ENCODE peak calls at places on chromosomes 16 and 17, in six cellular contexts. One of them, this sample, is unnamed.

GRCh38 chr16:51708861-51709260 is 557.8 kb upstream of the SALL1 start:
- DNase-seq in breast epithelium: no peak
- DNase-seq in sigmoid colon: no peak
- DNase-seq in GM12878: no peak
- DNase-seq in tibial nerve: no peak
- DNase-seq in esophagus squamous epithelium: no peak
- DNase-seq in this sample: no peak

GRCh38 chr17:62668091-62668804 is 40.8 kb downstream of the MRC2 start:
- DNase-seq in breast epithelium: no peak
- DNase-seq in sigmoid colon: no peak
- DNase-seq in GM12878: no peak
- DNase-seq in tibial nerve: no peak
- DNase-seq in esophagus squamous epithelium: no peak
- DNase-seq in this sample: no peak

GRCh38 chr17:5434984-5435383 is 4.0 kb downstream of the C1QBP start:
- DNase-seq in breast epithelium: no peak
- DNase-seq in sigmoid colon: no peak
- DNase-seq in GM12878: no peak
- DNase-seq in tibial nerve: no peak
- DNase-seq in esophagus squamous epithelium: no peak
- DNase-seq in this sample: no peak

GRCh38 chr17:28811594-28812135 is 30.9 kb downstream of the FAM222B start:
- DNase-seq in breast epithelium: no peak
- DNase-seq in sigmoid colon: peak
- DNase-seq in GM12878: no peak
- DNase-seq in tibial nerve: no peak
- DNase-seq in esophagus squamous epithelium: no peak
- DNase-seq in this sample: no peak

GRCh38 chr17:82567286-82567685 is 47.8 kb downstream of the FOXK2 start:
- DNase-seq in breast epithelium: no peak
- DNase-seq in sigmoid colon: no peak
- DNase-seq in GM12878: no peak
- DNase-seq in tibial nerve: no peak
- DNase-seq in esophagus squamous epithelium: no peak
- DNase-seq in this sample: peak

GRCh38 chr16:89620406-89620841 is 7.0 kb downstream of the DPEP1 start:
- DNase-seq in breast epithelium: no peak
- DNase-seq in sigmoid colon: no peak
- DNase-seq in GM12878: no peak
- DNase-seq in tibial nerve: no peak
- DNase-seq in esophagus squamous epithelium: no peak
- DNase-seq in this sample: no peak

GRCh38 chr17:73639926-73640325 is 4.3 kb downstream of the SDK2 start:
- DNase-seq in breast epithelium: no peak
- DNase-seq in sigmoid colon: no peak
- DNase-seq in GM12878: no peak
- DNase-seq in tibial nerve: no peak
- DNase-seq in esophagus squamous epithelium: no peak
- DNase-seq in this sample: no peak

GRCh38 chr17:46182961-46183360 is 10.3 kb downstream of the KANSL1 start:
- DNase-seq in breast epithelium: no peak
- DNase-seq in sigmoid colon: no peak
- DNase-seq in GM12878: no peak
- DNase-seq in tibial nerve: no peak
- DNase-seq in esophagus squamous epithelium: no peak
- DNase-seq in this sample: no peak

GRCh38 chr16:53080345-53081031 is 25.7 kb downstream of the CHD9 start:
- DNase-seq in breast epithelium: peak
- DNase-seq in sigmoid colon: peak
- DNase-seq in GM12878: no peak
- DNase-seq in tibial nerve: peak
- DNase-seq in esophagus squamous epithelium: no peak
- DNase-seq in this sample: peak

GRCh38 chr17:78725448-78726021 is 56.5 kb downstream of the CYTH1 start:
- DNase-seq in breast epithelium: no peak
- DNase-seq in sigmoid colon: no peak
- DNase-seq in GM12878: no peak
- DNase-seq in tibial nerve: no peak
- DNase-seq in esophagus squamous epithelium: no peak
- DNase-seq in this sample: no peak

GRCh38 chr16:8831450-8832382 is 34.1 kb downstream of the PMM2 start:
- DNase-seq in breast epithelium: no peak
- DNase-seq in sigmoid colon: no peak
- DNase-seq in GM12878: no peak
- DNase-seq in tibial nerve: no peak
- DNase-seq in esophagus squamous epithelium: no peak
- DNase-seq in this sample: peak

GRCh38 chr17:31754239-31754945 is 104.7 kb downstream of the COPRS start:
- DNase-seq in breast epithelium: no peak
- DNase-seq in sigmoid colon: no peak
- DNase-seq in GM12878: no peak
- DNase-seq in tibial nerve: no peak
- DNase-seq in esophagus squamous epithelium: no peak
- DNase-seq in this sample: no peak

GRCh38 chr16:73176577-73177013 is 128.7 kb upstream of the ZFHX3 start:
- DNase-seq in breast epithelium: no peak
- DNase-seq in sigmoid colon: no peak
- DNase-seq in GM12878: no peak
- DNase-seq in tibial nerve: no peak
- DNase-seq in esophagus squamous epithelium: no peak
- DNase-seq in this sample: no peak

GRCh38 chr17:56141046-56141839 is 12.0 kb upstream of the ANKFN1 start:
- DNase-seq in breast epithelium: no peak
- DNase-seq in sigmoid colon: no peak
- DNase-seq in GM12878: no peak
- DNase-seq in tibial nerve: no peak
- DNase-seq in esophagus squamous epithelium: no peak
- DNase-seq in this sample: no peak

DNA sequence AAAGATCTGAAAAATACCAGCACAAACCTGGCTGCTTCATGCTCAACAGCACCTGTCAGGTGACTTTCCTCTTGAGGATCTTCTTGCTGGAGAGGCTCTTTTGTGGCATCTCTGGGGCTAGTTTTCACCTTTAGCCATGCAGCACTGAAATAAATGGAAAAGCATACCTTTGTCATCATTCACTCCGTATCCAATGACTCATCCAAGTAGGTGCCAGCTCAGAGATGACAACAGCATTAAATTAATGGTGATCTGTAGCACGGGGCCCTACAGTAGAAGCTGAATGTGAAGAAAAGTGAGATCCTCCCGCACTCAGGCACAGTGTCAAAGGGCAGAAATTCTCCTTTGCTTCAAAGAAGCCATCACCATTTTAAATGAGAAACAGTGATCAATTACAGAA is 32.2 kb downstream of the KIAA0753 start:
- DNase-seq in breast epithelium: no peak
- DNase-seq in sigmoid colon: no peak
- DNase-seq in GM12878: no peak
- DNase-seq in tibial nerve: no peak
- DNase-seq in esophagus squamous epithelium: no peak
- DNase-seq in this sample: no peak
- TF ChIP-seq CTCF in breast epithelium: no peak
- TF ChIP-seq CTCF in sigmoid colon: no peak
- TF ChIP-seq CTCF in GM12878: no peak
- TF ChIP-seq CTCF in tibial nerve: no peak
- TF ChIP-seq CTCF in esophagus squamous epithelium: no peak
- TF ChIP-seq CTCF in this sample: no peak

GRCh38 chr16:1183235-1183907 is 30.5 kb downstream of the CACNA1H start:
- DNase-seq in breast epithelium: no peak
- DNase-seq in sigmoid colon: peak
- DNase-seq in GM12878: no peak
- DNase-seq in tibial nerve: no peak
- DNase-seq in esophagus squamous epithelium: no peak
- DNase-seq in this sample: no peak
- TF ChIP-seq POLR2A in breast epithelium: no peak
- TF ChIP-seq POLR2A in sigmoid colon: no peak
- TF ChIP-seq POLR2A in GM12878: no peak
- TF ChIP-seq POLR2A in tibial nerve: no peak
- TF ChIP-seq POLR2A in esophagus squamous epithelium: no peak
- TF ChIP-seq POLR2A in this sample: no peak

GRCh38 chr16:56969769-56970168 is 8.0 kb downstream of the CETP start:
- DNase-seq in breast epithelium: no peak
- DNase-seq in sigmoid colon: no peak
- DNase-seq in GM12878: no peak
- DNase-seq in tibial nerve: no peak
- DNase-seq in esophagus squamous epithelium: no peak
- DNase-seq in this sample: no peak

GRCh38 chr16:56965149-56965938 is 3.6 kb downstream of the CETP start:
- DNase-seq in breast epithelium: no peak
- DNase-seq in sigmoid colon: no peak
- DNase-seq in GM12878: no peak
- DNase-seq in tibial nerve: no peak
- DNase-seq in esophagus squamous epithelium: no peak
- DNase-seq in this sample: no peak

GRCh38 chr16:56964243-56965148 is 2.7 kb downstream of the CETP start:
- DNase-seq in breast epithelium: peak
- DNase-seq in sigmoid colon: peak
- DNase-seq in GM12878: no peak
- DNase-seq in tibial nerve: peak
- DNase-seq in esophagus squamous epithelium: peak
- DNase-seq in this sample: peak

GRCh38 chr16:56965939-56966515 is 4.3 kb downstream of the CETP start:
- DNase-seq in breast epithelium: no peak
- DNase-seq in sigmoid colon: no peak
- DNase-seq in GM12878: no peak
- DNase-seq in tibial nerve: no peak
- DNase-seq in esophagus squamous epithelium: no peak
- DNase-seq in this sample: no peak

GRCh38 chr16:56967733-56968132 is 6.0 kb downstream of the CETP start:
- DNase-seq in breast epithelium: no peak
- DNase-seq in sigmoid colon: no peak
- DNase-seq in GM12878: no peak
- DNase-seq in tibial nerve: no peak
- DNase-seq in esophagus squamous epithelium: no peak
- DNase-seq in this sample: no peak
- H3K4me3 ChIP-seq in breast epithelium: no peak
- H3K4me3 ChIP-seq in sigmoid colon: no peak
- H3K4me3 ChIP-seq in GM12878: no peak
- H3K4me3 ChIP-seq in tibial nerve: no peak
- H3K4me3 ChIP-seq in esophagus squamous epithelium: no peak
- H3K4me3 ChIP-seq in this sample: no peak

DNA sequence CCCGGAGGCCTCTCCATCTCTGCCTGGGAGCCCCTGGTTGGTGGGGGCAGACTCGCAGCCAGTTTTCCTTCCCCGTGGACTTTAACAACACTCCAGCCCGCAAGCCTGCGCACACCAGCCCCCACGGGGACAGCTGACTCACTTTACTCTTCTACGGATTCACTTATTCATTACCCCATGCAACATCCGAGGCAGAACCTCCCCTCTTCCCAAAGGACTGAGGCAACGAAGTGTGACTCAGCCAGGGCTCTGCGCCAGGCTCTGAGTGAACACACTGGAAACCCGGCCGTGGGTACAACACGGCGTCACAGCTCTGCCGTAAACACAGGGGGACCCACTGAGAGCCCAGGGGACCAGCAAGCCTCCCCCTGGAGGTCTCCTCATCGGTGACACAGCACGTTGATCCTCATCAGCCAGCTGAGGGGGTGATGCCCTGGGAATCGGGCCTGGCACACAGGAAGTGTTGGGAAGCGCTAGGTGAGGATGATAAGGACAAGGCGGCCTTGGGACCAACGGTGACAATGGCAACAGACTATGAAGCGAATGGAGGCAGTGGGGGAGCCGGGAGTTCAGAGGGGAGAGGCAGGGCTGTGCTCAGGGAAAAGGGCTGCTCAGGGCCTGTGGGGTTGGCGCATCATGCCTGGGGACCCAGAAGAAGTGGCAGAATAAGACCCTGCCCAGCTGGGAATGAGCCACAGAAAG is 14.6 kb downstream of the COTL1 start:
- DNase-seq in breast epithelium: no peak
- DNase-seq in sigmoid colon: peak
- DNase-seq in GM12878: no peak
- DNase-seq in tibial nerve: peak
- DNase-seq in esophagus squamous epithelium: no peak
- DNase-seq in this sample: peak
- TF ChIP-seq CTCF in breast epithelium: no peak
- TF ChIP-seq CTCF in sigmoid colon: no peak
- TF ChIP-seq CTCF in GM12878: no peak
- TF ChIP-seq CTCF in tibial nerve: no peak
- TF ChIP-seq CTCF in esophagus squamous epithelium: no peak
- TF ChIP-seq CTCF in this sample: no peak

DNA sequence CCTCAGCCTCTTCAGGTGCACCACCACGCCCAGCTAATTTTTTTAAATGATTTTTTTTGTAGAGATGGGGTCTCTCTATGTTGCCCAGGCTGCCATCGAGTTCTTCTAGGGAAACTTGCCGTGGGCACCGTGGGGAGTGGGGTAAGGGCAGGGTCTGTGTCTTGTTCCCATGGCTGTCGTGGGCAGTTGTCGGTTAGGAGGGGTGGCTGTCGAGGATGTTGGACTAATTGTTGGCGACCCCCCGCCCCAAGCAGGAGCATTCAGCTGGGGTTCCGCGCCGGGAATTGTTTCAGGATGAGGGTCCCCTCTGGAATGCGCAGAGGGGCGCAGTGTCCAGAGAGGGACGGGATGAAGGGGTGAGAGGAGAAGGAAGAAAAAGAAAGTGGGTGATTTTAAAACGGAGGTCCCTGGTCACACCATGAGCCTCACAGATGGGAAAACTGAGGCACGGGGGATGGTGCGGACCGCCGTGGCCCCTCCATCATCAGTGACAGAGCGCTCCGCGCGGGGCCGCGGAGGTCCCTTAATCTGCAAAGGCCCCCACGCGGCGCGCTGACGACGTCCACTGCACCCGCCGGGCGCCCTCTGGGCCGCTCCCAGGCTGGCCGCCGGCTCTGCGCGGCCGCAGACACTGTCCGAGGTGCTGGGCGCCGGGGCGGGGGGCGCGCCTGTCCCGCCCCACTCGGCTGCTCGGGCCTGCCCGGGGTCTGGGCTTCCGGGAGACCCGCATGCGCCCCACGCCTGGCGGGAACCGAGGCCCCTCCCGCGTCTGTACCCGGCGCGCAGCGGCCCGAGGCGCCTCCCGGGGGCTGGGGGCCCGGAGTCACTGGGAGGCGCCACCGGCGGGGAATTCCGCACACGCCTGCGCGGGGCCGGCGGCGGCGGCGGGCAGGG is 763 bp upstream of the RNF213 start:
- DNase-seq in breast epithelium: no peak
- DNase-seq in sigmoid colon: peak
- DNase-seq in GM12878: no peak
- DNase-seq in tibial nerve: peak
- DNase-seq in esophagus squamous epithelium: no peak
- DNase-seq in this sample: peak
- TF ChIP-seq POLR2A in breast epithelium: no peak
- TF ChIP-seq POLR2A in sigmoid colon: no peak
- TF ChIP-seq POLR2A in GM12878: no peak
- TF ChIP-seq POLR2A in tibial nerve: peak
- TF ChIP-seq POLR2A in esophagus squamous epithelium: no peak
- TF ChIP-seq POLR2A in this sample: no peak

GRCh38 chr17:35084987-35085386 is 21.5 kb upstream of the RFFL start:
- DNase-seq in breast epithelium: no peak
- DNase-seq in sigmoid colon: no peak
- DNase-seq in GM12878: no peak
- DNase-seq in tibial nerve: no peak
- DNase-seq in esophagus squamous epithelium: no peak
- DNase-seq in this sample: no peak
- H3K4me3 ChIP-seq in breast epithelium: no peak
- H3K4me3 ChIP-seq in sigmoid colon: no peak
- H3K4me3 ChIP-seq in GM12878: no peak
- H3K4me3 ChIP-seq in tibial nerve: no peak
- H3K4me3 ChIP-seq in esophagus squamous epithelium: no peak
- H3K4me3 ChIP-seq in this sample: no peak